ENCODE peak calls at places on chromosome 20, in nine cellular contexts. C is H9, G is neuronal stem cell, H is lower lobe of right lung, B is uterus, K is RWPE1, M is NCI-H1105 treated with DMSO at 0.1 percent for 48 hours, Z is AG04449, F is ureter. D is an unnamed sample.

GRCh38 chr20:56774873-56775272 is 145.8 kb downstream of the TFAP2C start:
- DNase-seq in C (no peak), G (no peak), H (no peak), B (no peak), K (no peak), M (no peak), Z (no peak), F (no peak), D (no peak)

GRCh38 chr20:53611449-53611894 is 17.8 kb upstream of the ZNF217 start:
- DNase-seq in C (no peak), G (no peak), H (no peak), B (peak; percentile 28), K (peak; percentile 94), M (no peak), Z (peak; percentile 98), F (peak; percentile 41), D (peak; percentile 65)

GRCh38 chr20:43799150-43799711 is 72.4 kb upstream of the GTSF1L start:
- DNase-seq in C (no peak), G (no peak), H (no peak), B (no peak), K (no peak), M (peak; percentile 47), Z (no peak), F (no peak), D (peak; percentile 15)

GRCh38 chr20:219290-220115 is 7.6 kb upstream of the DEFB129 start:
- DNase-seq in C (peak; percentile 31), G (no peak), H (no peak), B (no peak), K (peak; percentile 56), M (peak; percentile 56), Z (no peak), F (no peak), D (peak; percentile 34)

GRCh38 chr20:18465536-18466200 is 1.2 kb downstream of the DZANK1 start:
- DNase-seq in C (no peak), G (no peak), H (no peak), B (no peak), K (no peak), M (no peak), Z (no peak), F (no peak), D (no peak)

GRCh38 chr20:5714261-5715041 is 35.8 kb upstream of the SHLD1 start:
- DNase-seq in C (peak; percentile 29), G (peak; percentile 26), H (no peak), B (no peak), K (no peak), M (no peak), Z (no peak), F (no peak), D (no peak)

GRCh38 chr20:19008497-19008896 is 194.9 kb downstream of the SCP2D1 start:
- DNase-seq in C (no peak), G (no peak), H (no peak), B (no peak), K (no peak), M (no peak), Z (no peak), F (no peak), D (no peak)

GRCh38 chr20:51802170-51802745 is at the start of gene SALL4:
- DNase-seq in C (peak; percentile 96), G (peak; percentile 92), H (no peak), B (no peak), K (no peak), M (no peak), Z (no peak), F (no peak), D (no peak)

GRCh38 chr20:44643596-44644383 is 7.7 kb downstream of the ADA start:
- DNase-seq in C (peak; percentile 84), G (no peak), H (peak; percentile 69), B (peak; percentile 52), K (peak; percentile 88), M (no peak), Z (peak; percentile 28), F (peak; percentile 63), D (no peak)

GRCh38 chr20:63254237-63254535 is at the start of gene NKAIN4:
- DNase-seq in C (no peak), G (no peak), H (no peak), B (no peak), K (no peak), M (no peak), Z (no peak), F (no peak), D (no peak)

GRCh38 chr20:21361266-21361665 is 36.1 kb downstream of the NKX2-4 start:
- DNase-seq in C (no peak), G (no peak), H (no peak), B (no peak), K (peak; percentile 13), M (no peak), Z (no peak), F (no peak), D (no peak)

GRCh38 chr20:953742-954141 is 37.6 kb upstream of the ANGPT4 start:
- DNase-seq in C (no peak), G (no peak), H (no peak), B (no peak), K (no peak), M (no peak), Z (no peak), F (no peak), D (no peak)

GRCh38 chr20:24017160-24017761 is 28.7 kb upstream of the GGTLC1 start:
- DNase-seq in C (no peak), G (no peak), H (no peak), B (no peak), K (no peak), M (no peak), Z (no peak), F (no peak), D (no peak)

GRCh38 chr20:52425253-52425652 is 233.7 kb upstream of the ZFP64 start:
- DNase-seq in C (no peak), G (no peak), H (no peak), B (no peak), K (no peak), M (no peak), Z (no peak), F (no peak), D (no peak)

GRCh38 chr20:57032847-57033246 is 233.6 kb downstream of the BMP7 start:
- DNase-seq in C (no peak), G (no peak), H (no peak), B (no peak), K (no peak), M (no peak), Z (no peak), F (no peak), D (no peak)

GRCh38 chr20:58713801-58714339 is 21.3 kb downstream of the NPEPL1 start:
- DNase-seq in C (peak; percentile 18), G (no peak), H (no peak), B (peak; percentile 5), K (no peak), M (no peak), Z (no peak), F (peak; percentile 39), D (no peak)

GRCh38 chr20:62938105-62938888 is at the start of gene GID8:
- DNase-seq in C (no peak), G (no peak), H (peak; percentile 71), B (no peak), K (peak; percentile 72), M (peak; percentile 15), Z (no peak), F (no peak), D (peak; percentile 42)

GRCh38 chr20:61949363-61949713 is 116.3 kb downstream of the TAF4 start:
- DNase-seq in C (no peak), G (no peak), H (peak; percentile 14), B (no peak), K (no peak), M (no peak), Z (no peak), F (peak; percentile 13), D (no peak)

GRCh38 chr20:32354592-32355416 is 3.3 kb upstream of the ASXL1 start:
- DNase-seq in C (no peak), G (no peak), H (no peak), B (no peak), K (no peak), M (no peak), Z (no peak), F (no peak), D (no peak)

D was measured in Ammon's horn.